ENCODE peak calls at places on chromosomes 13 and 19, in four cellular contexts. T is breast epithelium, C is endodermal cell, W is fibroblast of the aortic adventitia. K is an unnamed sample.

GRCh38 chr13:64453831-64454230 is 2776.3 kb downstream of the PCDH9 start:
- DNase-seq in C (no peak), W (no peak), T (no peak), K (no peak)

GRCh38 chr19:12938536-12939291 is at the start of gene CALR:
- DNase-seq in T (no peak), C (no peak), W (peak; percentile 37), K (peak; percentile 29)

GRCh38 chr13:113053376-113053775 is 52.2 kb upstream of the F7 start:
- DNase-seq in T (no peak), W (no peak), C (no peak), K (no peak)

GRCh38 chr19:43132696-43133095 is 50.2 kb upstream of the PSG2 start:
- DNase-seq in C (no peak), W (peak; percentile 49), T (no peak), K (peak; percentile 7)

GRCh38 chr13:103289661-103290060 is 223.4 kb upstream of the SLC10A2 start:
- DNase-seq in C (no peak), T (no peak), W (peak; percentile 71), K (no peak)

GRCh38 chr19:594265-594870 is 4.7 kb downstream of the HCN2 start:
- DNase-seq in W (no peak), T (no peak), C (no peak), K (no peak)

GRCh38 chr13:71477735-71478134 is 389.3 kb downstream of the DACH1 start:
- DNase-seq in T (no peak), C (no peak), W (no peak), K (no peak)

GRCh38 chr13:45592758-45593157 is 22.8 kb downstream of the ERICH6B start:
- DNase-seq in C (no peak), T (no peak), W (no peak), K (no peak)

GRCh38 chr13:85498774-85499173 is 300.4 kb downstream of the SLITRK6 start:
- DNase-seq in W (no peak), T (no peak), C (no peak), K (no peak)

GRCh38 chr13:113875429-113875815 is 11.5 kb upstream of the GAS6 start:
- DNase-seq in C (peak; percentile 38), W (no peak), T (no peak), K (no peak)

GRCh38 chr19:45994456-45994988 is 745 bp upstream of the CCDC61 start:
- DNase-seq in C (no peak), W (no peak), T (no peak), K (peak; percentile 23)

GRCh38 chr13:97318532-97318931 is 96.4 kb downstream of the MBNL2 start:
- DNase-seq in T (no peak), C (no peak), W (no peak), K (no peak)

GRCh38 chr13:99978781-99979452 is 2.7 kb upstream of the ZIC2 start:
- DNase-seq in W (no peak), T (no peak), C (peak; percentile 94), K (no peak)

GRCh38 chr13:64441740-64442139 is 2788.4 kb downstream of the PCDH9 start:
- DNase-seq in W (no peak), C (no peak), T (no peak), K (no peak)

GRCh38 chr13:66424417-66424816 is 805.7 kb downstream of the PCDH9 start:
- DNase-seq in C (no peak), W (peak; percentile 68), T (no peak), K (peak; percentile 76)

GRCh38 chr19:29831041-29831548 is 19.3 kb downstream of the CCNE1 start:
- DNase-seq in W (no peak), T (no peak), C (peak; percentile 57), K (no peak)

GRCh38 chr19:41225238-41226052 is 6.4 kb downstream of the AXL start:
- DNase-seq in W (peak; percentile 99), C (no peak), T (no peak), K (peak; percentile 100)

GRCh38 chr13:39527961-39528720 is 74.9 kb downstream of the LHFPL6 start:
- DNase-seq in W (peak; percentile 93), C (no peak), T (no peak), K (peak; percentile 96)

GRCh38 chr19:58569191-58569942 is 3.8 kb downstream of the MZF1 start:
- DNase-seq in W (no peak), T (peak; percentile 14), C (no peak), K (no peak)

GRCh38 chr13:41356788-41357187 is 45.7 kb downstream of the NAA16 start:
- DNase-seq in C (no peak), T (no peak), W (no peak), K (no peak)

GRCh38 chr13:37984357-37984756 is 114.8 kb upstream of the TRPC4 start:
- DNase-seq in W (no peak), T (no peak), C (peak; percentile 57), K (peak; percentile 0)

GRCh38 chr19:46844067-46844489 is 6.6 kb downstream of the AP2S1 start:
- DNase-seq in W (peak; percentile 40), C (no peak), T (no peak), K (peak; percentile 61)

GRCh38 chr13:96652506-96652905 is 341.8 kb downstream of the OXGR1 start:
- DNase-seq in C (no peak), T (no peak), W (no peak), K (peak; percentile 67)

GRCh38 chr13:19927117-19927734 is 31.3 kb upstream of the ZMYM2 start:
- DNase-seq in T (no peak), W (peak; percentile 48), C (no peak), K (peak; percentile 57)

GRCh38 chr13:47175172-47175806 is 278.4 kb upstream of the HTR2A start:
- DNase-seq in W (peak; percentile 76), T (no peak), C (no peak), K (peak; percentile 96)

GRCh38 chr13:40197936-40198335 is 468.5 kb downstream of the FOXO1 start:
- DNase-seq in W (no peak), T (no peak), C (no peak), K (no peak)

GRCh38 chr19:44847144-44848035 is 1.3 kb downstream of the NECTIN2 start:
- DNase-seq in W (peak; percentile 40), T (peak; percentile 88), C (peak; percentile 88), K (peak; percentile 36)

GRCh38 chr19:435707-436412 is 25.0 kb downstream of the SHC2 start:
- DNase-seq in W (no peak), T (no peak), C (no peak), K (no peak)

GRCh38 chr19:49395581-49396407 is 7.7 kb downstream of the KASH5 start:
- DNase-seq in T (no peak), C (no peak), W (no peak), K (no peak)

GRCh38 chr13:31067416-31068118 is 94.1 kb downstream of the HSPH1 start:
- DNase-seq in W (peak; percentile 77), T (no peak), C (no peak), K (peak; percentile 83)

GRCh38 chr19:48624791-48625723 is 5.8 kb downstream of the SPHK2 start:
- DNase-seq in W (no peak), T (no peak), C (peak; percentile 80), K (no peak)

GRCh38 chr13:108728370-108728769 is 99.0 kb downstream of the MYO16 start:
- DNase-seq in W (no peak), C (peak; percentile 90), T (no peak), K (no peak)

GRCh38 chr19:43367822-43368221 is 14.3 kb downstream of the CD177 start:
- DNase-seq in W (no peak), C (no peak), T (no peak), K (no peak)

GRCh38 chr13:74485757-74486156 is 351.6 kb upstream of the KLF12 start:
- DNase-seq in W (no peak), T (no peak), C (no peak), K (no peak)

GRCh38 chr19:13914777-13915176 is 8.8 kb downstream of the CC2D1A start:
- DNase-seq in W (no peak), T (no peak), C (no peak), K (no peak)

GRCh38 chr13:112943309-112944125 is 25.5 kb upstream of the MCF2L start:
- DNase-seq in T (no peak), C (peak; percentile 87), W (peak; percentile 5), K (no peak)

GRCh38 chr13:52599853-52600603 is 42.2 kb upstream of the HNRNPA1L2 start:
- DNase-seq in C (peak; percentile 86), T (no peak), W (no peak), K (peak; percentile 21)

GRCh38 chr19:30344446-30345425 is 27.4 kb upstream of the ZNF536 start:
- DNase-seq in C (no peak), T (peak; percentile 28), W (no peak), K (no peak)

GRCh38 chr19:38737921-38738731 is 6.1 kb downstream of the CAPN12 start:
- DNase-seq in C (peak; percentile 51), W (no peak), T (no peak), K (no peak)
- TF ChIP-seq CTCF in C (peak; percentile 51), W (no peak), T (no peak), K (no peak)

GRCh38 chr19:11887247-11887617 is 350 bp upstream of the ZNF69 start:
- DNase-seq in T (no peak), C (no peak), W (no peak), K (no peak)
- H3K4me3 ChIP-seq in T (peak overlapping the region; percentile 81), C (peak overlapping the region; percentile 94), W (peak overlapping the region; percentile 75), K (peak overlapping the region; percentile 74)

GRCh38 chr19:8334458-8335342 is 8.4 kb downstream of the KANK3 start:
- DNase-seq in W (peak; percentile 43), T (no peak), C (peak; percentile 91), K (peak; percentile 62)
- TF ChIP-seq CTCF in W (no peak), T (no peak), C (peak; percentile 25), K (no peak)

GRCh38 chr19:10838377-10838776 is 2.4 kb upstream of the TMED1 start:
- DNase-seq in C (no peak), W (no peak), T (no peak), K (no peak)

GRCh38 chr19:10835754-10836477 is at the start of gene TMED1:
- DNase-seq in W (peak; percentile 99), T (peak; percentile 100), C (peak; percentile 100), K (peak; percentile 99)

GRCh38 chr19:10835089-10835753 is 791 bp downstream of the TMED1 start:
- DNase-seq in C (no peak), W (no peak), T (no peak), K (no peak)

GRCh38 chr19:10839071-10840050 is 3.3 kb upstream of the TMED1 start:
- DNase-seq in C (no peak), W (no peak), T (no peak), K (no peak)

DNA sequence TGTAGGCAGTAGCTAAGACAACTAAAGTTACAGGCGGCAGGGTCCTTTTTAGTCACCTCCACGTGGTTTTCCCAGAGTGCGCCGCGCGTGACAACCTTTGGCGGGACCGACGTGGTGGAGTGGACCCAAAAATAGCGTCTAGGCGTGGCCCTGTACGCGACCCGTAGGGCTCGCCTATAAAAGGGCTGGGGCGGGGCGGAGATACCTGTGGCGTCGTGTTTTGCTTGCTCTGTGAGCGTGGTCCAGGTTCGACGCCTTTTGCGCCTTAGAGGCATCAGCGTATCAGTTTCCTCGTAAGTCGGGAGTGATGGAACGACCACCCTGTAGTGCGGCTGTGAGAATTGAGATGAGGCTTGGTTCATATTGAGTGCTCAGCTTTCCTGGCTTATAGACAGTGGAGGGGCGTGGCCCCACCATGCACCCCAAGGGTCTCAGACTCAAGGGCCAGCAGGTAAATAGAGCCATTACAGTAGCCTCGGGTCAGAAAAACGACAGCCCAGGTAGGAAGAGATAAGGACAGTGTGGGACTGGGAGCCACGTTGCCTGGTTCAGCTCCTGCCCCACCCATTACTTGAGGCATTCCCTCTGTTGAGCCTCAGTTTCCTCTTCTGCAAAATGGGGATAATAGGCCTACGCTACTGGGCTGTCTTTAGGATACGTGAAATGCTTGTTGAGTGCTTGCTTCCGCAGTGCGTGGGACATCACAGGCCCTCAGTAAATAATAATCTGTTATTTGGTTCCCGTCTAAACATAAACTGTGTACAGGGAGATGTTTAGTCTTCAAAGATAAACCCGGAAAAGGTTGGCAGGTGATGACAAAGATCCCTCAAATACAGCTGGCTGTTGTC is 690 bp upstream of the TMED1 start:
- DNase-seq in C (no peak), T (peak; percentile 76), W (no peak), K (peak; percentile 84)
- H3K4me3 ChIP-seq in C (peak overlapping the region; percentile 84), T (peak overlapping the region; percentile 95), W (peak overlapping the region; percentile 77), K (peak overlapping the region; percentile 57)

K was measured in fibroblast of mammary gland.